ENCODE peak calls at places on chromosomes 1 and 21, in eight cellular contexts. One of them, this sample, is unnamed. For H3K4me1, the result is how much of the 10 kb centered on the place peaks cover.

GRCh38 chr1:206472454-206472853 is 2.2 kb downstream of the IKBKE start:
- DNase-seq in CD8-positive, alpha-beta T cell: peak
- DNase-seq in OCI-LY7: peak
- DNase-seq in left ventricle myocardium inferior: no peak
- DNase-seq in heart left ventricle: peak
- DNase-seq in psoas muscle: no peak
- DNase-seq in Panc1: no peak
- DNase-seq in transverse colon: peak
- DNase-seq in this sample: no peak

GRCh38 chr1:53412285-53413174 is 46.7 kb upstream of the DMRTB1 start:
- DNase-seq in left ventricle myocardium inferior: no peak
- DNase-seq in Panc1: no peak
- DNase-seq in OCI-LY7: no peak
- DNase-seq in heart left ventricle: no peak
- DNase-seq in psoas muscle: no peak
- DNase-seq in transverse colon: no peak
- DNase-seq in CD8-positive, alpha-beta T cell: no peak
- DNase-seq in this sample: no peak

GRCh38 chr1:158035976-158036583 is 42.6 kb downstream of the KIRREL1 start:
- DNase-seq in psoas muscle: no peak
- DNase-seq in CD8-positive, alpha-beta T cell: no peak
- DNase-seq in heart left ventricle: no peak
- DNase-seq in Panc1: no peak
- DNase-seq in left ventricle myocardium inferior: no peak
- DNase-seq in transverse colon: peak
- DNase-seq in OCI-LY7: peak
- DNase-seq in this sample: no peak

GRCh38 chr1:154863702-154864174 is 6.3 kb downstream of the KCNN3 start:
- DNase-seq in OCI-LY7: peak
- DNase-seq in psoas muscle: peak
- DNase-seq in CD8-positive, alpha-beta T cell: peak
- DNase-seq in left ventricle myocardium inferior: no peak
- DNase-seq in Panc1: peak
- DNase-seq in transverse colon: peak
- DNase-seq in heart left ventricle: peak
- DNase-seq in this sample: no peak

GRCh38 chr1:112083487-112083886 is 94.0 kb upstream of the KCND3 start:
- DNase-seq in transverse colon: no peak
- DNase-seq in heart left ventricle: no peak
- DNase-seq in OCI-LY7: peak
- DNase-seq in left ventricle myocardium inferior: no peak
- DNase-seq in Panc1: no peak
- DNase-seq in CD8-positive, alpha-beta T cell: no peak
- DNase-seq in psoas muscle: no peak
- DNase-seq in this sample: no peak

GRCh38 chr1:3229081-3229725 is 160.2 kb downstream of the PRDM16 start:
- DNase-seq in Panc1: no peak
- DNase-seq in psoas muscle: no peak
- DNase-seq in CD8-positive, alpha-beta T cell: no peak
- DNase-seq in left ventricle myocardium inferior: no peak
- DNase-seq in OCI-LY7: no peak
- DNase-seq in heart left ventricle: no peak
- DNase-seq in transverse colon: no peak
- DNase-seq in this sample: no peak

GRCh38 chr1:209416009-209416408 is 167.5 kb upstream of the CAMK1G start:
- DNase-seq in Panc1: no peak
- DNase-seq in transverse colon: no peak
- DNase-seq in left ventricle myocardium inferior: no peak
- DNase-seq in psoas muscle: no peak
- DNase-seq in OCI-LY7: no peak
- DNase-seq in heart left ventricle: no peak
- DNase-seq in CD8-positive, alpha-beta T cell: no peak
- DNase-seq in this sample: no peak

GRCh38 chr1:56868761-56869160 is 14.2 kb downstream of the C8A start:
- DNase-seq in psoas muscle: no peak
- DNase-seq in heart left ventricle: no peak
- DNase-seq in left ventricle myocardium inferior: no peak
- DNase-seq in OCI-LY7: no peak
- DNase-seq in transverse colon: no peak
- DNase-seq in CD8-positive, alpha-beta T cell: no peak
- DNase-seq in Panc1: no peak
- DNase-seq in this sample: no peak

GRCh38 chr1:71638081-71638766 is 557.4 kb upstream of the ZRANB2 start:
- DNase-seq in transverse colon: no peak
- DNase-seq in CD8-positive, alpha-beta T cell: no peak
- DNase-seq in Panc1: no peak
- DNase-seq in left ventricle myocardium inferior: no peak
- DNase-seq in psoas muscle: no peak
- DNase-seq in OCI-LY7: no peak
- DNase-seq in heart left ventricle: no peak
- DNase-seq in this sample: no peak

GRCh38 chr1:207885129-207886032 is 25.5 kb downstream of the CD34 start:
- DNase-seq in psoas muscle: peak
- DNase-seq in left ventricle myocardium inferior: peak
- DNase-seq in transverse colon: peak
- DNase-seq in CD8-positive, alpha-beta T cell: peak
- DNase-seq in Panc1: peak
- DNase-seq in OCI-LY7: peak
- DNase-seq in heart left ventricle: peak
- DNase-seq in this sample: peak

GRCh38 chr1:116824631-116825399 is 70.6 kb downstream of the CD2 start:
- DNase-seq in OCI-LY7: no peak
- DNase-seq in left ventricle myocardium inferior: no peak
- DNase-seq in psoas muscle: no peak
- DNase-seq in Panc1: no peak
- DNase-seq in heart left ventricle: no peak
- DNase-seq in CD8-positive, alpha-beta T cell: no peak
- DNase-seq in transverse colon: no peak
- DNase-seq in this sample: no peak

GRCh38 chr21:31366825-31367224 is 22.8 kb upstream of the TIAM1 start:
- DNase-seq in heart left ventricle: no peak
- DNase-seq in Panc1: peak
- DNase-seq in psoas muscle: no peak
- DNase-seq in CD8-positive, alpha-beta T cell: no peak
- DNase-seq in transverse colon: no peak
- DNase-seq in OCI-LY7: no peak
- DNase-seq in left ventricle myocardium inferior: no peak
- DNase-seq in this sample: no peak

GRCh38 chr1:217090073-217090911 is 367.1 kb upstream of the ESRRG start:
- DNase-seq in Panc1: no peak
- DNase-seq in heart left ventricle: no peak
- DNase-seq in OCI-LY7: no peak
- DNase-seq in left ventricle myocardium inferior: peak
- DNase-seq in CD8-positive, alpha-beta T cell: no peak
- DNase-seq in psoas muscle: no peak
- DNase-seq in transverse colon: no peak
- DNase-seq in this sample: peak

GRCh38 chr21:42744520-42745445 is 91.4 kb downstream of the PDE9A start:
- DNase-seq in CD8-positive, alpha-beta T cell: no peak
- DNase-seq in OCI-LY7: no peak
- DNase-seq in psoas muscle: no peak
- DNase-seq in left ventricle myocardium inferior: no peak
- DNase-seq in transverse colon: no peak
- DNase-seq in Panc1: no peak
- DNase-seq in heart left ventricle: no peak
- DNase-seq in this sample: no peak

GRCh38 chr1:8013800-8014199 is 12.3 kb downstream of the ERRFI1 start:
- DNase-seq in transverse colon: no peak
- DNase-seq in psoas muscle: no peak
- DNase-seq in heart left ventricle: no peak
- DNase-seq in CD8-positive, alpha-beta T cell: no peak
- DNase-seq in OCI-LY7: no peak
- DNase-seq in Panc1: no peak
- DNase-seq in left ventricle myocardium inferior: no peak
- DNase-seq in this sample: no peak

GRCh38 chr1:33099290-33100118 is 18.6 kb downstream of the AZIN2 start:
- DNase-seq in heart left ventricle: no peak
- DNase-seq in OCI-LY7: peak
- DNase-seq in transverse colon: peak
- DNase-seq in Panc1: peak
- DNase-seq in CD8-positive, alpha-beta T cell: peak
- DNase-seq in left ventricle myocardium inferior: no peak
- DNase-seq in psoas muscle: no peak
- DNase-seq in this sample: no peak

GRCh38 chr1:19079983-19080472 is 123.6 kb upstream of the IFFO2 start:
- DNase-seq in Panc1: no peak
- DNase-seq in psoas muscle: peak
- DNase-seq in left ventricle myocardium inferior: no peak
- DNase-seq in OCI-LY7: no peak
- DNase-seq in transverse colon: no peak
- DNase-seq in CD8-positive, alpha-beta T cell: no peak
- DNase-seq in heart left ventricle: no peak
- DNase-seq in this sample: no peak

GRCh38 chr1:29525941-29526340 is 289.6 kb downstream of the PTPRU start:
- DNase-seq in psoas muscle: no peak
- DNase-seq in CD8-positive, alpha-beta T cell: no peak
- DNase-seq in heart left ventricle: no peak
- DNase-seq in OCI-LY7: no peak
- DNase-seq in transverse colon: no peak
- DNase-seq in Panc1: no peak
- DNase-seq in left ventricle myocardium inferior: no peak
- DNase-seq in this sample: no peak

GRCh38 chr21:14581902-14582457 is 35.9 kb upstream of the SAMSN1 start:
- DNase-seq in OCI-LY7: no peak
- DNase-seq in transverse colon: no peak
- DNase-seq in heart left ventricle: no peak
- DNase-seq in psoas muscle: no peak
- DNase-seq in left ventricle myocardium inferior: no peak
- DNase-seq in CD8-positive, alpha-beta T cell: no peak
- DNase-seq in Panc1: no peak
- DNase-seq in this sample: no peak

GRCh38 chr21:31780944-31781343 is 49.0 kb upstream of the SCAF4 start:
- DNase-seq in CD8-positive, alpha-beta T cell: no peak
- DNase-seq in OCI-LY7: peak
- DNase-seq in transverse colon: no peak
- DNase-seq in heart left ventricle: no peak
- DNase-seq in psoas muscle: no peak
- DNase-seq in Panc1: no peak
- DNase-seq in left ventricle myocardium inferior: no peak
- DNase-seq in this sample: no peak

GRCh38 chr1:109931189-109931672 is 20.6 kb downstream of the CSF1 start:
- DNase-seq in heart left ventricle: peak
- DNase-seq in transverse colon: peak
- DNase-seq in OCI-LY7: no peak
- DNase-seq in left ventricle myocardium inferior: peak
- DNase-seq in Panc1: no peak
- DNase-seq in psoas muscle: peak
- DNase-seq in CD8-positive, alpha-beta T cell: no peak
- DNase-seq in this sample: peak

GRCh38 chr1:155226188-155226909 is 17.9 kb downstream of the MTX1 start:
- DNase-seq in heart left ventricle: peak
- DNase-seq in left ventricle myocardium inferior: peak
- DNase-seq in transverse colon: peak
- DNase-seq in CD8-positive, alpha-beta T cell: peak
- DNase-seq in OCI-LY7: peak
- DNase-seq in Panc1: no peak
- DNase-seq in psoas muscle: peak
- DNase-seq in this sample: peak

GRCh38 chr1:68101829-68102228 is 51.4 kb upstream of the DIRAS3 start:
- DNase-seq in psoas muscle: no peak
- DNase-seq in left ventricle myocardium inferior: no peak
- DNase-seq in heart left ventricle: no peak
- DNase-seq in transverse colon: peak
- DNase-seq in Panc1: no peak
- DNase-seq in CD8-positive, alpha-beta T cell: no peak
- DNase-seq in OCI-LY7: no peak
- DNase-seq in this sample: no peak

GRCh38 chr1:43338001-43338400 is 383 bp downstream of the MPL start:
- DNase-seq in CD8-positive, alpha-beta T cell: no peak
- DNase-seq in Panc1: no peak
- DNase-seq in OCI-LY7: no peak
- DNase-seq in heart left ventricle: no peak
- DNase-seq in transverse colon: no peak
- DNase-seq in psoas muscle: no peak
- DNase-seq in left ventricle myocardium inferior: no peak
- DNase-seq in this sample: no peak

GRCh38 chr1:218494000-218494399 is 148.9 kb downstream of the TGFB2 start:
- DNase-seq in psoas muscle: no peak
- DNase-seq in left ventricle myocardium inferior: no peak
- DNase-seq in OCI-LY7: no peak
- DNase-seq in Panc1: no peak
- DNase-seq in CD8-positive, alpha-beta T cell: no peak
- DNase-seq in transverse colon: no peak
- DNase-seq in heart left ventricle: no peak
- DNase-seq in this sample: no peak
- H3K4me1 ChIP-seq in psoas muscle: under half
- H3K4me1 ChIP-seq in left ventricle myocardium inferior: under half
- H3K4me1 ChIP-seq in OCI-LY7: under half
- H3K4me1 ChIP-seq in Panc1: under half
- H3K4me1 ChIP-seq in CD8-positive, alpha-beta T cell: under half
- H3K4me1 ChIP-seq in transverse colon: under half
- H3K4me1 ChIP-seq in heart left ventricle: under half
- H3K4me1 ChIP-seq in this sample: under half

GRCh38 chr1:180235502-180236239 is 5.6 kb downstream of the LHX4 start:
- DNase-seq in CD8-positive, alpha-beta T cell: no peak
- DNase-seq in Panc1: no peak
- DNase-seq in transverse colon: no peak
- DNase-seq in left ventricle myocardium inferior: no peak
- DNase-seq in OCI-LY7: no peak
- DNase-seq in heart left ventricle: no peak
- DNase-seq in psoas muscle: no peak
- DNase-seq in this sample: no peak
- H3K4me3 ChIP-seq in CD8-positive, alpha-beta T cell: no peak
- H3K4me3 ChIP-seq in Panc1: peak
- H3K4me3 ChIP-seq in transverse colon: peak
- H3K4me3 ChIP-seq in left ventricle myocardium inferior: peak
- H3K4me3 ChIP-seq in OCI-LY7: no peak
- H3K4me3 ChIP-seq in heart left ventricle: no peak
- H3K4me3 ChIP-seq in psoas muscle: peak
- H3K4me3 ChIP-seq in this sample: no peak

DNA sequence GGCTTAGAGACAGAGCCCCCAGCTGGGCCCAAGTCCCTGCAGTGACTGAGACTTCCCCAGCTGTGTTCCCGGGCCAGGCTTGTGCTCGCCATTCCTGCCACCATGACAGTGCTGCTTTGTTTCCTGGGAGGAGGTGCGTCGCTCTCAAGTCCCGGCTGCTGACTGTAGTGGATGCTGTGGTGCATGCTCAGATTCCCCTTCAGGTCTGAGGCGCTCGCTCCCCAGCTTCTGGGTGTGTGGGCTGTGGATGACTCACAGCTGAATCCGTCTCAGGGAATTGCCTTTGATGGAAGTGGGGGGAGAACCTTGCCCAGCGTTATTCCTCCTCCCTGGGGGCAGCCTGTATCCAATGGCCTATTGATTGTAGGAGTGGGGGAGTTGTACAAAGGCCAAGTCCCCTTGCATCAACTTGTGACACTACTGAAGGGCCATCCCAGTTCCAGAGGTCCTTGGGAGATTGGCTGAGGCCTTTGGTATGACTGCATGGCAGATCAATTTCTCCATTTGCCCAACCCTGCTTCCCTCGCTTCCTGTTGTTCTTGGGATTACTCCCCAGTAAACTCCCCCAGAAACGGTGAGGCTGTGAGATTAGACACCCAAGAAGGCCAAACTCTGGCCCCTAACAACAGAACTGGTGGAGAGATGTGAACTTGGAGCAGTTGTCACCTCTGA is 17.8 kb upstream of the POU3F1 start:
- DNase-seq in Panc1: no peak
- DNase-seq in left ventricle myocardium inferior: no peak
- DNase-seq in transverse colon: no peak
- DNase-seq in heart left ventricle: peak
- DNase-seq in OCI-LY7: no peak
- DNase-seq in psoas muscle: no peak
- DNase-seq in CD8-positive, alpha-beta T cell: no peak
- DNase-seq in this sample: no peak
- TF ChIP-seq CTCF in Panc1: no peak
- TF ChIP-seq CTCF in left ventricle myocardium inferior: no peak
- TF ChIP-seq CTCF in transverse colon: no peak
- TF ChIP-seq CTCF in heart left ventricle: no peak
- TF ChIP-seq CTCF in OCI-LY7: no peak
- TF ChIP-seq CTCF in psoas muscle: no peak
- TF ChIP-seq CTCF in CD8-positive, alpha-beta T cell: no peak
- TF ChIP-seq CTCF in this sample: no peak

GRCh38 chr21:30146558-30147282 is 19.9 kb downstream of the CLDN17 start:
- DNase-seq in psoas muscle: no peak
- DNase-seq in OCI-LY7: no peak
- DNase-seq in heart left ventricle: no peak
- DNase-seq in CD8-positive, alpha-beta T cell: no peak
- DNase-seq in left ventricle myocardium inferior: no peak
- DNase-seq in transverse colon: no peak
- DNase-seq in Panc1: no peak
- DNase-seq in this sample: no peak
- H3K4me1 ChIP-seq in psoas muscle: under half
- H3K4me1 ChIP-seq in OCI-LY7: under half
- H3K4me1 ChIP-seq in heart left ventricle: under half
- H3K4me1 ChIP-seq in CD8-positive, alpha-beta T cell: under half
- H3K4me1 ChIP-seq in left ventricle myocardium inferior: under half
- H3K4me1 ChIP-seq in transverse colon: under half
- H3K4me1 ChIP-seq in Panc1: under half
- H3K4me1 ChIP-seq in this sample: under half

This sample was measured in right atrium auricular region.